ENCODE peak calls at places on chromosome 13, in seven cellular contexts. S, J, E, O, Q, M and T are unnamed samples.

GRCh38 chr13:99415014-99415650 is 86.1 kb upstream of the TM9SF2 start:
- DNase-seq in S (no peak), J (no peak), E (no peak), O (no peak), Q (no peak), M (no peak), T (no peak)

GRCh38 chr13:53953205-53953604 is 924.6 kb downstream of the OLFM4 start:
- DNase-seq in S (no peak), J (no peak), E (no peak), O (no peak), Q (no peak), M (no peak), T (no peak)

GRCh38 chr13:41588899-41589298 is 131.5 kb downstream of the RGCC start:
- DNase-seq in S (no peak), J (no peak), E (no peak), O (no peak), Q (no peak), M (no peak), T (peak; percentile 75)

GRCh38 chr13:106302011-106302410 is 233.5 kb downstream of the EFNB2 start:
- DNase-seq in S (no peak), J (no peak), E (no peak), O (no peak), Q (no peak), M (no peak), T (no peak)

GRCh38 chr13:68938639-68939038 is 1169.0 kb upstream of the ATXN8OS start:
- DNase-seq in S (no peak), J (no peak), E (no peak), O (no peak), Q (no peak), M (no peak), T (no peak)

GRCh38 chr13:94416454-94417080 is 62.9 kb downstream of the DCT start:
- DNase-seq in S (no peak), J (no peak), E (no peak), O (no peak), Q (no peak), M (no peak), T (peak; percentile 9)

GRCh38 chr13:113758651-113759524 is at the start of gene TMEM255B:
- DNase-seq in S (peak; percentile 58), J (peak; percentile 49), E (peak; percentile 79), O (peak; percentile 67), Q (peak; percentile 89), M (peak; percentile 96), T (peak; percentile 54)

GRCh38 chr13:73966331-73966730 is 167.9 kb downstream of the KLF12 start:
- DNase-seq in S (no peak), J (no peak), E (no peak), O (no peak), Q (no peak), M (no peak), T (no peak)

GRCh38 chr13:93559718-93560117 is 333.1 kb downstream of the GPC6 start:
- DNase-seq in S (no peak), J (no peak), E (no peak), O (no peak), Q (no peak), M (no peak), T (peak; percentile 81)

GRCh38 chr13:98571955-98572662 is 4.8 kb downstream of the STK24 start:
- DNase-seq in S (peak; percentile 84), J (no peak), E (no peak), O (peak; percentile 45), Q (no peak), M (peak; percentile 76), T (no peak)

GRCh38 chr13:23724196-23724970 is 154.2 kb downstream of the TNFRSF19 start:
- DNase-seq in S (no peak), J (no peak), E (no peak), O (no peak), Q (no peak), M (no peak), T (no peak)

GRCh38 chr13:65677906-65678305 is 1552.2 kb downstream of the PCDH9 start:
- DNase-seq in S (no peak), J (no peak), E (no peak), O (no peak), Q (no peak), M (no peak), T (no peak)

DNA sequence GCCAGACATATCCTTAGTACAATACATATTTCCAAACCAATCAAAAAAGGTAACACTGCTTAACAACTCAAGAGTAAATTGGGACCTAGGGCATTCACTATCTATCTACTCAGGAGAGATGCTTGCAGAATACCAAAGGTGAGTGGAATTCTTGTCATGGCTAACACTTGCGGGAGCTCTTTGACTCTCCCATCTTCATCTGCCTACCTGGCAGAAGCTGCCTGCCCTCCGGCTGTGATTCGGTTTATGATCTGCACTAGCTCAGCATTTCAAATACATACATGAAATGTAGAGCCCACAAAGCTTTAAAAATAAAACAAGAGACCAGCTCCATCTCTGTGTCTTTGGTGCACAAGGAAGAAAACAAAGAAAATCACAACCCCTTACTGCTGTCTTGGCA is 127.3 kb downstream of the STARD13 start:
- DNase-seq in S (no peak), J (no peak), E (no peak), O (no peak), Q (no peak), M (no peak), T (no peak)
- TF ChIP-seq CTCF in S (no peak), J (no peak), E (no peak), O (no peak), Q (no peak), M (no peak), T (no peak)

DNA sequence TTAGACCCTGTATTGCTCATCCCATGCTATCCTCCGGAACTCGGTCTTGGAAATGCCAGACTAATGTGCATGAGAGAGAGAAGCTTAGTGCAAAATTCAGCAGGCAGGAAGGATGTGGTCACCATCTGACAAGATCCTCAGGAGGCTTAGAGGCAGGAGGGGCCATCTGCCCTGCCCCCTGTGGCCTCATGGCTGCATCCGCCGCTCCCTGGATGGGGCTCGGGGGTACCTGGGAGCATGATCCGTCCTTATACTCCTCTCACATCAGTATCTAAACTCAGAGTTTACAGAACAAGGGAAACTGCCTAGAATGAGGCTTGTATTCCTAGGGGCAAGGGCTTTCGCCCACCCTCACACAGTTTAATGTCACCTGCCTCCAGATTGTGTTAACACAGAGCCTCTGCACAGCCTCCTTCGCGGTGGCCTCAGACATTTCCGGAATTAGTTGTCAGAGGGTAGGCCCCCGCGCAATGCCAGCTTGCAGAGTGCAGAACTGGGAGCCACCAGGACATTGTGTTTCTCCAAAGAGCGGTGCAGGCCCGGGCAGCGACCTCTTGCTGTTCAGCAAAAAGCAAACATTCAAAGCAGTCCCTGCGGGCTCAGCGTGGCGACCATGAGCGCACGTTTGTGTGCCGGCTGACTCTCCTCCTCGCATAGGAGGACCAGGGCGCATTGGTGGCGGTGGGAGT is 39.2 kb downstream of the GPR12 start:
- DNase-seq in S (no peak), J (no peak), E (no peak), O (peak; percentile 53), Q (no peak), M (peak; percentile 86), T (no peak)
- H3K4me3 ChIP-seq in S (no peak overlapping the region), J (peak overlapping the region; percentile 11), E (no peak overlapping the region), O (peak overlapping the region; percentile 57), Q (no peak overlapping the region), M (no peak overlapping the region), T (no peak overlapping the region)

GRCh38 chr13:72195044-72195704 is 328.2 kb upstream of the DACH1 start:
- DNase-seq in S (no peak), J (no peak), E (no peak), O (no peak), Q (no peak), M (no peak), T (no peak)

GRCh38 chr13:72199640-72200039 is 332.6 kb upstream of the DACH1 start:
- DNase-seq in S (no peak), J (no peak), E (no peak), O (no peak), Q (no peak), M (no peak), T (no peak)

GRCh38 chr13:72198042-72198441 is 331.0 kb upstream of the DACH1 start:
- DNase-seq in S (no peak), J (no peak), E (no peak), O (no peak), Q (no peak), M (no peak), T (no peak)

GRCh38 chr13:72198967-72199601 is 332.1 kb upstream of the DACH1 start:
- DNase-seq in S (no peak), J (no peak), E (no peak), O (no peak), Q (no peak), M (no peak), T (no peak)

GRCh38 chr13:72194531-72194930 is 327.5 kb upstream of the DACH1 start:
- DNase-seq in S (no peak), J (no peak), E (peak; percentile 39), O (no peak), Q (no peak), M (no peak), T (no peak)
- H3K27ac ChIP-seq in S (no peak overlapping the region), J (no peak overlapping the region), E (no peak overlapping the region), O (no peak overlapping the region), Q (no peak overlapping the region), M (no peak overlapping the region), T (no peak overlapping the region)

GRCh38 chr13:20492641-20493040 is 33.0 kb downstream of the CRYL1 start:
- DNase-seq in S (no peak), J (no peak), E (no peak), O (no peak), Q (no peak), M (no peak), T (peak; percentile 15)
- TF ChIP-seq CTCF in S (no peak), J (no peak), E (peak; percentile 27), O (peak; percentile 32), Q (peak; percentile 44), M (peak; percentile 17), T (peak; percentile 81)